ENCODE peak calls at places on chromosome 12, in four cellular contexts. A is posterior cingulate gyrus, B is kidney, I is lower lobe of right lung. Q is an unnamed sample.

GRCh38 chr12:54588110-54588831 is at the start of gene PPP1R1A:
- DNase-seq in B (peak; percentile 77), I (no peak), A (peak; percentile 81), Q (no peak)

GRCh38 chr12:65460076-65460475 is 181.6 kb downstream of the MSRB3 start:
- DNase-seq in A (no peak), B (peak; percentile 64), I (no peak), Q (no peak)

GRCh38 chr12:6091786-6092566 is 32.5 kb downstream of the VWF start:
- DNase-seq in B (no peak), A (no peak), I (no peak), Q (no peak)

GRCh38 chr12:26929590-26929989 is 8.2 kb downstream of the INTS13 start:
- DNase-seq in A (no peak), B (no peak), I (no peak), Q (no peak)

GRCh38 chr12:105083551-105084105 is 630 bp downstream of the ALDH1L2 start:
- DNase-seq in A (peak; percentile 91), I (peak; percentile 70), B (peak; percentile 85), Q (no peak)

GRCh38 chr12:122672515-122672914 is 30.6 kb downstream of the HCAR2 start:
- DNase-seq in A (no peak), B (no peak), I (no peak), Q (no peak)

GRCh38 chr12:50598321-50598862 is 93.6 kb downstream of the DIP2B start:
- DNase-seq in B (no peak), I (no peak), A (no peak), Q (no peak)

GRCh38 chr12:91274886-91275285 is 92.3 kb upstream of the DCN start:
- DNase-seq in I (no peak), A (no peak), B (no peak), Q (no peak)

GRCh38 chr12:109271418-109271817 is 37.7 kb downstream of the FOXN4 start:
- DNase-seq in B (peak; percentile 7), I (no peak), A (no peak), Q (no peak)

GRCh38 chr12:115017346-115017745 is 333.4 kb upstream of the TBX3 start:
- DNase-seq in I (no peak), B (no peak), A (no peak), Q (no peak)

GRCh38 chr12:99131761-99132199 is 486.7 kb downstream of the APAF1 start:
- DNase-seq in A (peak; percentile 90), B (peak; percentile 64), I (peak; percentile 46), Q (no peak)

GRCh38 chr12:75611041-75611440 is 99.6 kb upstream of the KRR1 start:
- DNase-seq in A (no peak), I (no peak), B (no peak), Q (no peak)

GRCh38 chr12:6769003-6769389 is 2.8 kb downstream of the PTMS start:
- DNase-seq in I (no peak), B (no peak), A (peak; percentile 84), Q (no peak)

GRCh38 chr12:12819752-12820311 is 6.7 kb downstream of the DDX47 start:
- DNase-seq in A (no peak), B (no peak), I (no peak), Q (no peak)

GRCh38 chr12:109719123-109720022 is 5.7 kb downstream of the FAM222A start:
- DNase-seq in I (no peak), A (no peak), B (no peak), Q (no peak)

GRCh38 chr12:39627914-39628313 is 8.3 kb upstream of the ABCD2 start:
- DNase-seq in A (no peak), I (no peak), B (no peak), Q (no peak)

Q was measured in T-helper 9 cell.